ENCODE peak calls at places on chromosomes 7 and 10, in four cellular contexts. Q is lower leg skin, J is suprapubic skin, F is heart left ventricle. U is an unnamed sample.

GRCh38 chr10:124032982-124033886 is 60.2 kb downstream of the CHST15 start:
- DNase-seq in F (no peak), J (no peak), Q (no peak), U (no peak)

GRCh38 chr7:50981743-50982142 is 199.0 kb upstream of the GRB10 start:
- DNase-seq in J (no peak), F (no peak), Q (no peak), U (peak; percentile 68)

GRCh38 chr10:117360016-117360415 is 15.2 kb downstream of the PDZD8 start:
- DNase-seq in F (no peak), Q (no peak), J (no peak), U (no peak)

GRCh38 chr7:24604640-24605039 is 31.4 kb downstream of the PALS2 start:
- DNase-seq in J (no peak), Q (no peak), F (no peak), U (no peak)

GRCh38 chr10:30804478-30805055 is 175.0 kb upstream of the LYZL2 start:
- DNase-seq in Q (no peak), J (peak; percentile 81), F (peak; percentile 83), U (no peak)

GRCh38 chr10:76010703-76011102 is 579.3 kb downstream of the LRMDA start:
- DNase-seq in F (no peak), Q (no peak), J (no peak), U (no peak)

GRCh38 chr10:1559731-1560130 is 177.6 kb downstream of the ADARB2 start:
- DNase-seq in J (peak; percentile 24), Q (no peak), F (no peak), U (no peak)

GRCh38 chr10:73819513-73820093 is 8.2 kb upstream of the NDST2 start:
- DNase-seq in F (no peak), Q (no peak), J (no peak), U (no peak)

GRCh38 chr10:20271490-20271889 is 455.3 kb downstream of the PLXDC2 start:
- DNase-seq in Q (no peak), J (no peak), F (no peak), U (no peak)

GRCh38 chr10:95574649-95575365 is 13.6 kb upstream of the SORBS1 start:
- DNase-seq in F (no peak), J (no peak), Q (no peak), U (no peak)

GRCh38 chr10:98134431-98135221 is at the start of gene R3HCC1L:
- DNase-seq in Q (peak; percentile 98), F (peak; percentile 93), J (peak; percentile 95), U (peak; percentile 96)

GRCh38 chr10:130429809-130430208 is 293.6 kb downstream of the GLRX3 start:
- DNase-seq in Q (peak; percentile 53), J (no peak), F (no peak), U (peak; percentile 75)

GRCh38 chr7:16034353-16034752 is 347.9 kb upstream of the MEOX2 start:
- DNase-seq in J (no peak), F (no peak), Q (no peak), U (no peak)

GRCh38 chr7:907158-907980 is 31.0 kb downstream of the GET4 start:
- DNase-seq in Q (no peak), F (no peak), J (no peak), U (no peak)

GRCh38 chr10:71998840-71999194 is 34.6 kb downstream of the CHST3 start:
- DNase-seq in F (peak; percentile 83), J (no peak), Q (no peak), U (no peak)

GRCh38 chr7:19482628-19483027 is 226.2 kb downstream of the POLR1F start:
- DNase-seq in F (no peak), Q (no peak), J (no peak), U (no peak)

GRCh38 chr10:133440633-133441285 is 13.0 kb upstream of the SCART1 start:
- DNase-seq in Q (peak; percentile 56), F (no peak), J (no peak), U (peak; percentile 68)

GRCh38 chr7:516606-517456 is 2.8 kb downstream of the PDGFA start:
- DNase-seq in F (peak; percentile 72), Q (no peak), J (no peak), U (no peak)

GRCh38 chr7:15280078-15280734 is 281.6 kb downstream of the AGMO start:
- DNase-seq in F (no peak), Q (no peak), J (no peak), U (no peak)

GRCh38 chr7:139044813-139045794 is 9.3 kb upstream of the ZC3HAV1L start:
- DNase-seq in Q (no peak), J (no peak), F (no peak), U (no peak)

GRCh38 chr10:54962134-54962900 is 161.3 kb upstream of the PCDH15 start:
- DNase-seq in Q (no peak), J (no peak), F (no peak), U (no peak)

GRCh38 chr7:22694597-22695207 is 32.3 kb upstream of the IL6 start:
- DNase-seq in J (no peak), F (no peak), Q (no peak), U (no peak)

GRCh38 chr10:75774780-75775490 is 343.5 kb downstream of the LRMDA start:
- DNase-seq in F (peak; percentile 50), J (no peak), Q (no peak), U (no peak)

GRCh38 chr7:16309129-16309528 is 112.2 kb downstream of the CRPPA start:
- DNase-seq in F (no peak), J (no peak), Q (no peak), U (no peak)

DNA sequence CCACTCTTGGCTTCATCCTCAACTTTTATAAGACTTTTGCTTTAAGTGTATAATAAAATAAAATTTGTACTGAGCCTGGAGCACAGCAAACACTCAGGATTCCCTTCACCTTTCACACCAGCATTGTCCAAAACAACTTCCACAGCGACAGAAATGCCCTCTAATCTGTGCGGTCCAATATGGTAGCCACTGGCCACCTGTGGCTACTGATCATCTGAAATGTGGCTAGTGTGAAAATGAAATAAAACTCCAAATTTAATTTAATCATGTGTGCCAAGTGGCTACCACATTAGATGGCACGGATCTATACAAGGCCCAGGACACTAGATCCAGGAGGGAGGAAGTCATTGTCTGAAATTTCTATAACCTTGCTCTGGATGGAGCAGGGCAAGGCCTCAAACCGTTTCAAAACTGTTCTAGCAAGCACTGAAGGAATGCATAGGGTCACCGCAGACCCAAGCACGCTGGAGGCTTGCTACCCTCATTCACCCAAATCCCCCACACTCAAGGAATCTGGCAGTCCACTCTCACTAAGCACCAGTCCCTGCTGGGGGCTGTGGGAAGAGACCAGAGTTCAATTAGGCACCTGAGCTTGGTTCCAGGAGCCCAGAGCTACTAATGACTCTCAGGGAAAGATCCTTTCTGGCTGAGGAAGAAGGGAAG is 6.3 kb upstream of the MYO1G start:
- DNase-seq in J (no peak), F (peak; percentile 15), Q (no peak), U (no peak)
- TF ChIP-seq POLR2A in J (no peak), F (no peak), Q (no peak), U (no peak)

GRCh38 chr7:155402941-155403340 is 55.0 kb upstream of the EN2 start:
- DNase-seq in F (no peak), Q (no peak), J (no peak), U (no peak)
- H3K4me3 ChIP-seq in F (no peak overlapping the region), Q (no peak overlapping the region), J (no peak overlapping the region), U (no peak overlapping the region)

GRCh38 chr7:79453558-79454324 is at the start of gene MAGI2:
- DNase-seq in F (peak; percentile 88), Q (peak; percentile 96), J (peak; percentile 90), U (peak; percentile 94)
- TF ChIP-seq POLR2A in F (peak; percentile 53), Q (no peak), J (peak; percentile 16), U (peak; percentile 49)

DNA sequence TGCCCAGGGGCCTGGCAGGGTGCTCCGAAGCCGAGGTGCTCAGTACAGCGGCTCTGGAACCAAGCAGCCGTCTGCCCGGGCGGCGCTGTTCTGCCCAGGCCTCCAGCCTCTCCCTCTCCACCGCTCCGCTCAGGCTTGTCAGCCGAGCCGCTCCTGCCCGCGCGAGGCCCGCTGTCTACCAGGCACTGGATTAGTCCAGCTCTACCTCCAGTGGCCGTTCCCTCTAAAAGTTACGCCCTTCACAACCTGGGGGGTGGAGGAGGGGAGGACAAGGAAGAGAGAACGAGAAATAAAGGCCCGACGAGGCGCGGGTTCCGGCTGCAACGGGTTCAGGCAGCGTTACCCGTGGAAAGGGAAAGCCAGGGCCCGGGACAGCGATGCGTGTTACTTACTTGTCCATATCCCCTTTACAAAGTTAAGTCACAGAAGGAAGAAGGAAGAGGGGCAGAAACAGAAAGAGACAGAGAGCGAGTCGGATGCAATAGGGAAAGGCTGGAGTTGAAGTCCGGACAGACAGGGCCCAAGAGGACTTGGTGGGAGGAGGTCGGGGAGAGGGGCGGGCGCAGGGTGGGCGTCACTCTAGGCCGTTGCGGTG is 2.9 kb downstream of the SP8 start:
- DNase-seq in F (no peak), Q (peak; percentile 85), J (no peak), U (no peak)
- H3K4me3 ChIP-seq in F (peak overlapping the region; percentile 28), Q (peak overlapping the region; percentile 2), J (peak overlapping the region; percentile 51), U (peak overlapping the region; percentile 41)

GRCh38 chr10:99775850-99776249 is 6.6 kb upstream of the ABCC2 start:
- DNase-seq in F (no peak), Q (no peak), J (no peak), U (no peak)
- TF ChIP-seq POLR2A in F (no peak), Q (no peak), J (no peak), U (no peak)

GRCh38 chr10:299512-299911 is 164.3 kb downstream of the ZMYND11 start:
- DNase-seq in J (no peak), F (no peak), Q (no peak), U (no peak)

GRCh38 chr10:301536-301935 is 166.3 kb downstream of the ZMYND11 start:
- DNase-seq in Q (no peak), J (no peak), F (no peak), U (no peak)

GRCh38 chr10:305034-305433 is 169.8 kb downstream of the ZMYND11 start:
- DNase-seq in F (no peak), J (no peak), Q (no peak), U (no peak)

GRCh38 chr10:298033-298432 is 162.8 kb downstream of the ZMYND11 start:
- DNase-seq in J (no peak), Q (no peak), F (no peak), U (no peak)

GRCh38 chr10:299969-300368 is 164.7 kb downstream of the ZMYND11 start:
- DNase-seq in F (no peak), J (no peak), Q (no peak), U (no peak)
- H3K4me3 ChIP-seq in F (no peak overlapping the region), J (no peak overlapping the region), Q (no peak overlapping the region), U (no peak overlapping the region)

U was measured in esophagus muscularis mucosa.